ENCODE peak calls at places on chromosomes 16 and 17, in four cellular contexts. J is fibroblast of the aortic adventitia, M is activated T-cell treated with anti-CD3 and anti-CD28 coated beads for 1 hour, D is EL. G is an unnamed sample.

GRCh38 chr17:21452377-21453143 is 76.4 kb downstream of the KCNJ12 start:
- DNase-seq in J (peak; percentile 79), D (peak; percentile 72), M (no peak), G (peak; percentile 57)

GRCh38 chr17:32917081-32917480 is 10.9 kb upstream of the TMEM98 start:
- DNase-seq in J (no peak), D (peak; percentile 4), M (no peak), G (no peak)

GRCh38 chr17:65173284-65173793 is 36.2 kb downstream of the RGS9 start:
- DNase-seq in D (peak; percentile 61), J (peak; percentile 21), M (peak; percentile 55), G (no peak)

GRCh38 chr16:89308391-89309333 is 91.2 kb downstream of the ZNF778 start:
- DNase-seq in M (peak; percentile 26), J (no peak), D (no peak), G (no peak)

GRCh38 chr17:7307686-7308624 is 527 bp downstream of the EIF5A start:
- DNase-seq in D (peak; percentile 38), J (peak; percentile 34), M (no peak), G (peak; percentile 27)

GRCh38 chr17:55527520-55528118 is 16.4 kb upstream of the SMIM36 start:
- DNase-seq in D (peak; percentile 18), M (no peak), J (peak; percentile 85), G (peak; percentile 30)

GRCh38 chr16:15636392-15636873 is 6.5 kb downstream of the MARF1 start:
- DNase-seq in D (no peak), M (no peak), J (no peak), G (no peak)

GRCh38 chr16:21100447-21100846 is 50.2 kb downstream of the DNAH3 start:
- DNase-seq in M (no peak), J (peak; percentile 48), D (peak; percentile 81), G (peak; percentile 48)

GRCh38 chr16:27485126-27485525 is 64.6 kb downstream of the GTF3C1 start:
- DNase-seq in M (no peak), D (no peak), J (no peak), G (no peak)

GRCh38 chr17:56914641-56915263 is 903 bp upstream of the TRIM25 start:
- DNase-seq in J (no peak), M (no peak), D (no peak), G (no peak)

GRCh38 chr16:2205967-2206313 is 686 bp downstream of the MLST8 start:
- DNase-seq in M (no peak), J (no peak), D (no peak), G (no peak)

GRCh38 chr16:30121741-30122620 is 1.0 kb downstream of the MAPK3 start:
- DNase-seq in D (no peak), M (no peak), J (peak; percentile 63), G (no peak)

GRCh38 chr16:75695708-75696107 is 5.6 kb downstream of the DUXB start:
- DNase-seq in M (no peak), J (peak; percentile 7), D (no peak), G (no peak)

GRCh38 chr17:80083136-80083661 is 18.2 kb upstream of the GAA start:
- DNase-seq in J (no peak), M (no peak), D (no peak), G (no peak)

GRCh38 chr17:64448665-64449512 is at the start of gene MILR1:
- DNase-seq in M (no peak), D (peak; percentile 83), J (peak; percentile 91), G (peak; percentile 72)

GRCh38 chr16:80846275-80847013 is 42.0 kb upstream of the CDYL2 start:
- DNase-seq in D (no peak), J (no peak), M (no peak), G (no peak)

GRCh38 chr16:88195911-88196465 is 186.8 kb upstream of the ZNF469 start:
- DNase-seq in M (no peak), D (no peak), J (no peak), G (no peak)

GRCh38 chr16:84115919-84116719 is 623 bp downstream of the MBTPS1 start:
- DNase-seq in M (peak; percentile 38), J (peak; percentile 59), D (peak; percentile 46), G (peak; percentile 44)

GRCh38 chr17:50668025-50668837 is 33.5 kb downstream of the ABCC3 start:
- DNase-seq in D (peak; percentile 68), J (peak; percentile 35), M (no peak), G (no peak)

GRCh38 chr17:66178642-66179041 is 13.3 kb downstream of the CEP112 start:
- DNase-seq in M (no peak), J (no peak), D (no peak), G (no peak)

GRCh38 chr16:89955001-89955685 is 6.6 kb downstream of the DEF8 start:
- DNase-seq in M (no peak), J (no peak), D (no peak), G (no peak)

GRCh38 chr17:77280304-77280910 is 139.6 kb downstream of the SEC14L1 start:
- DNase-seq in J (peak; percentile 89), D (peak; percentile 59), M (no peak), G (peak; percentile 95)

GRCh38 chr17:64323774-64324173 is 60.7 kb upstream of the TEX2 start:
- DNase-seq in J (no peak), D (no peak), M (no peak), G (no peak)

GRCh38 chr17:54840885-54841614 is 59.6 kb upstream of the TOM1L1 start:
- DNase-seq in D (no peak), J (no peak), M (no peak), G (no peak)

GRCh38 chr16:48384982-48385271 is 286 bp downstream of the SIAH1 start:
- DNase-seq in J (no peak), M (peak; percentile 11), D (no peak), G (no peak)

GRCh38 chr17:76983431-76983830 is 115.2 kb downstream of the MGAT5B start:
- DNase-seq in D (no peak), M (no peak), J (no peak), G (no peak)

GRCh38 chr17:41308918-41309359 is at the start of gene KRTAP16-1:
- DNase-seq in M (peak; percentile 38), D (no peak), J (no peak), G (no peak)

GRCh38 chr17:35167046-35167445 is 19.4 kb downstream of the UNC45B start:
- DNase-seq in D (no peak), J (no peak), M (no peak), G (peak; percentile 28)

GRCh38 chr16:15415411-15416070 is 18.8 kb upstream of the BMERB1 start:
- DNase-seq in D (peak; percentile 32), M (no peak), J (no peak), G (peak; percentile 72)

GRCh38 chr16:66007717-66008116 is 358.8 kb upstream of the CDH5 start:
- DNase-seq in D (peak; percentile 79), M (no peak), J (peak; percentile 85), G (no peak)

GRCh38 chr16:79217375-79218011 is 383.0 kb downstream of the MAF start:
- DNase-seq in M (no peak), J (no peak), D (no peak), G (no peak)

GRCh38 chr16:86831366-86831765 is 253.0 kb downstream of the FOXL1 start:
- DNase-seq in J (no peak), M (no peak), D (no peak), G (no peak)

GRCh38 chr17:38672788-38673713 is 1.7 kb downstream of the EPOP start:
- DNase-seq in D (no peak), J (no peak), M (no peak), G (no peak)

GRCh38 chr17:27550291-27550930 is 80.6 kb upstream of the LGALS9 start:
- DNase-seq in M (no peak), J (no peak), D (no peak), G (no peak)

GRCh38 chr16:66360624-66361324 is 5.7 kb upstream of the CDH5 start:
- DNase-seq in J (no peak), D (no peak), M (no peak), G (no peak)

GRCh38 chr17:80789356-80789902 is 202.2 kb upstream of the CHMP6 start:
- DNase-seq in J (peak; percentile 95), M (no peak), D (peak; percentile 93), G (peak; percentile 74)

GRCh38 chr17:52159810-52160578 is 1.5 kb upstream of the CA10 start:
- DNase-seq in M (no peak), J (no peak), D (no peak), G (no peak)